ENCODE peak calls at places on chromosomes 5 and 9, in four cellular contexts. G is mesendoderm, E is H9, A is H1. U is an unnamed sample.

GRCh38 chr5:65108786-65109743 is 340.3 kb downstream of the CWC27 start:
- DNase-seq in E (no peak), A (no peak), G (no peak), U (peak; percentile 21)

GRCh38 chr5:135008981-135009735 is 24.9 kb downstream of the PITX1 start:
- DNase-seq in G (no peak), E (peak; percentile 27), A (no peak), U (no peak)

GRCh38 chr9:71909887-71910601 is 949 bp downstream of the ABHD17B start:
- DNase-seq in E (peak; percentile 56), A (no peak), G (peak; percentile 77), U (peak; percentile 20)

GRCh38 chr9:36093384-36093783 is 43.1 kb upstream of the GLIPR2 start:
- DNase-seq in G (no peak), E (no peak), A (no peak), U (no peak)

GRCh38 chr9:68708513-68708912 is 3.5 kb downstream of the PIP5K1B start:
- DNase-seq in G (no peak), E (no peak), A (no peak), U (no peak)

GRCh38 chr5:119328753-119329602 is 26.8 kb upstream of the TNFAIP8 start:
- DNase-seq in A (no peak), G (peak; percentile 36), E (no peak), U (peak; percentile 87)

GRCh38 chr9:20442461-20443319 is 179.6 kb downstream of the MLLT3 start:
- DNase-seq in A (no peak), E (no peak), G (no peak), U (no peak)

GRCh38 chr5:79109527-79110492 is 1.8 kb upstream of the BHMT start:
- DNase-seq in E (peak; percentile 61), A (no peak), G (peak; percentile 59), U (no peak)

GRCh38 chr9:107260437-107261081 is 22.5 kb upstream of the RAD23B start:
- DNase-seq in G (no peak), A (no peak), E (no peak), U (no peak)

GRCh38 chr9:122463828-122464632 is 13.7 kb downstream of the OR1J1 start:
- DNase-seq in A (peak; percentile 23), G (peak; percentile 55), E (peak; percentile 74), U (no peak)

GRCh38 chr9:99962685-99963261 is 56.3 kb downstream of the STX17 start:
- DNase-seq in A (no peak), E (no peak), G (no peak), U (peak; percentile 18)

GRCh38 chr9:91433180-91433579 is 9.5 kb upstream of the NFIL3 start:
- DNase-seq in A (no peak), G (no peak), E (no peak), U (peak; percentile 98)

GRCh38 chr5:138985683-138986082 is 110.5 kb upstream of the LRRTM2 start:
- DNase-seq in E (peak; percentile 12), G (no peak), A (no peak), U (no peak)

GRCh38 chr9:126413470-126414051 is 86.9 kb downstream of the MVB12B start:
- DNase-seq in G (no peak), E (no peak), A (no peak), U (no peak)

GRCh38 chr9:89277454-89277853 is 33.5 kb upstream of the CKS2 start:
- DNase-seq in E (no peak), G (no peak), A (no peak), U (peak; percentile 49)

GRCh38 chr5:111236995-111237394 is 12.8 kb downstream of the CAMK4 start:
- DNase-seq in E (no peak), G (no peak), A (no peak), U (no peak)

GRCh38 chr5:136042665-136043121 is 13.9 kb downstream of the TGFBI start:
- DNase-seq in A (no peak), E (no peak), G (no peak), U (no peak)

GRCh38 chr5:170498811-170499210 is 5.0 kb upstream of the KCNIP1 start:
- DNase-seq in E (no peak), A (no peak), G (no peak), U (no peak)

GRCh38 chr9:136328622-136329041 is 1.3 kb downstream of the GPSM1 start:
- DNase-seq in G (no peak), A (no peak), E (no peak), U (peak; percentile 36)

GRCh38 chr9:105328872-105329728 is 84.6 kb downstream of the SLC44A1 start:
- DNase-seq in A (no peak), G (peak; percentile 69), E (no peak), U (no peak)

GRCh38 chr9:78215706-78216105 is 20.2 kb upstream of the CEP78 start:
- DNase-seq in E (no peak), A (no peak), G (peak; percentile 53), U (peak; percentile 31)

GRCh38 chr9:108184941-108185340 is 670.8 kb downstream of the ACTL7B start:
- DNase-seq in A (no peak), E (no peak), G (peak; percentile 71), U (peak; percentile 34)

GRCh38 chr9:89440548-89440947 is 57.4 kb downstream of the SEMA4D start:
- DNase-seq in E (no peak), G (no peak), A (no peak), U (no peak)

GRCh38 chr9:137689745-137690529 is 71.1 kb downstream of the EHMT1 start:
- DNase-seq in A (no peak), G (no peak), E (no peak), U (peak; percentile 76)

GRCh38 chr5:135246923-135247795 is 151.9 kb downstream of the MACROH2A1 start:
- DNase-seq in E (peak; percentile 43), A (no peak), G (peak; percentile 84), U (peak; percentile 98)

GRCh38 chr9:86239053-86239770 is 20.2 kb downstream of the C9orf153 start:
- DNase-seq in G (no peak), E (no peak), A (no peak), U (no peak)

GRCh38 chr5:111238826-111239225 is 14.6 kb downstream of the CAMK4 start:
- DNase-seq in G (no peak), E (no peak), A (no peak), U (no peak)

GRCh38 chr5:104084896-104085295 is 522.3 kb upstream of the NUDT12 start:
- DNase-seq in G (no peak), A (no peak), E (no peak), U (no peak)

GRCh38 chr5:135024956-135025729 is 8.9 kb downstream of the PITX1 start:
- DNase-seq in E (no peak), G (no peak), A (no peak), U (no peak)

GRCh38 chr5:93606384-93606752 is 23.3 kb downstream of the NR2F1 start:
- DNase-seq in E (no peak), A (no peak), G (no peak), U (no peak)

GRCh38 chr5:139458580-139459407 is 3.7 kb downstream of the ECSCR start:
- DNase-seq in E (no peak), A (no peak), G (no peak), U (peak; percentile 88)

GRCh38 chr5:10528056-10528816 is 35.6 kb upstream of the ANKRD33B start:
- DNase-seq in E (no peak), G (no peak), A (no peak), U (peak; percentile 60)

GRCh38 chr9:18861599-18862546 is 171.1 kb downstream of the SAXO1 start:
- DNase-seq in G (peak; percentile 44), E (peak; percentile 49), A (no peak), U (peak; percentile 44)

GRCh38 chr5:172282277-172283019 is 1.1 kb downstream of the UBTD2 start:
- DNase-seq in E (no peak), G (no peak), A (no peak), U (peak; percentile 33)

GRCh38 chr5:141869514-141869913 is 8.7 kb downstream of the PCDH1 start:
- DNase-seq in A (no peak), E (no peak), G (no peak), U (no peak)

GRCh38 chr9:37290881-37291485 is 131.5 kb upstream of the GRHPR start:
- DNase-seq in E (no peak), G (no peak), A (no peak), U (peak; percentile 88)

GRCh38 chr5:176660530-176660859 is 13.2 kb downstream of the TSPAN17 start:
- DNase-seq in A (no peak), G (no peak), E (no peak), U (no peak)

GRCh38 chr5:174549254-174549653 is 175.1 kb upstream of the MSX2 start:
- DNase-seq in G (no peak), A (no peak), E (no peak), U (no peak)

GRCh38 chr9:120424248-120424647 is 155.7 kb downstream of the CDK5RAP2 start:
- DNase-seq in G (no peak), A (no peak), E (no peak), U (no peak)

GRCh38 chr9:120418315-120418714 is 161.7 kb downstream of the CDK5RAP2 start:
- DNase-seq in A (no peak), G (no peak), E (no peak), U (no peak)

GRCh38 chr9:120423812-120424211 is 156.2 kb downstream of the CDK5RAP2 start:
- DNase-seq in E (no peak), G (no peak), A (no peak), U (no peak)
- H4K5ac ChIP-seq in E (no peak overlapping the region), G (no peak overlapping the region), A (no peak overlapping the region), U (no peak overlapping the region)

GRCh38 chr9:111524731-111525055 is 286 bp upstream of the ZNF483 start:
- DNase-seq in A (no peak), G (no peak), E (no peak), U (no peak)

GRCh38 chr9:111531716-111532115 is 6.7 kb downstream of the ZNF483 start:
- DNase-seq in G (no peak), E (no peak), A (no peak), U (no peak)

GRCh38 chr9:111529787-111530186 is 4.8 kb downstream of the ZNF483 start:
- DNase-seq in G (no peak), A (peak; percentile 61), E (peak; percentile 87), U (no peak)

GRCh38 chr9:111525056-111525977 is at the start of gene ZNF483:
- DNase-seq in E (peak; percentile 93), G (peak; percentile 90), A (peak; percentile 78), U (peak; percentile 75)

DNA sequence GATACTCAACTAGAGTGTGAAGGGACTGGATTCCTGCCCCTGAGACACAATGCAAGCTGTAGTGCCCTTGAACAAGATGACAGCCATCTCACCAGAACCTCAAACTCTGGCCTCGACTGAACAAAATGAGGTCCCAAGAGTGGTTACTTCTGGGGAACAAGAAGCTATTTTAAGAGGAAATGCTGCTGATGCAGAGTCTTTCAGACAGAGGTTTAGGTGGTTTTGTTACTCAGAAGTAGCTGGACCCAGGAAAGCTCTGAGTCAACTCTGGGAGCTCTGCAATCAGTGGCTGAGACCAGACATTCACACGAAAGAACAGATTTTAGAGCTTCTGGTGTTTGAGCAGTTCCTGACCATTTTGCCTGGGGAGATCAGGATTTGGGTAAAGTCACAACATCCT is 2.4 kb downstream of the ZNF483 start:
- DNase-seq in E (no peak), G (no peak), A (no peak), U (no peak)
- H4K5ac ChIP-seq in E (no peak overlapping the region), G (no peak overlapping the region), A (no peak overlapping the region), U (no peak overlapping the region)

GRCh38 chr5:91296691-91297143 is 86.4 kb downstream of the ARRDC3 start:
- DNase-seq in G (no peak), A (no peak), E (no peak), U (no peak)

GRCh38 chr5:91288517-91288916 is 94.6 kb downstream of the ARRDC3 start:
- DNase-seq in G (no peak), E (no peak), A (no peak), U (no peak)

GRCh38 chr5:91297994-91298393 is 85.1 kb downstream of the ARRDC3 start:
- DNase-seq in E (no peak), G (peak; percentile 38), A (no peak), U (no peak)

GRCh38 chr5:91291628-91292569 is 91.2 kb downstream of the ARRDC3 start:
- DNase-seq in A (no peak), G (no peak), E (no peak), U (no peak)

GRCh38 chr5:91293131-91293530 is 90.0 kb downstream of the ARRDC3 start:
- DNase-seq in G (peak; percentile 92), E (peak; percentile 56), A (no peak), U (peak; percentile 55)
- H4K5ac ChIP-seq in G (no peak overlapping the region), E (no peak overlapping the region), A (no peak overlapping the region), U (no peak overlapping the region)

GRCh38 chr9:130862747-130863146 is 27.7 kb downstream of the ABL1 start:
- DNase-seq in A (no peak), E (no peak), G (no peak), U (no peak)
- H4K5ac ChIP-seq in A (no peak overlapping the region), E (no peak overlapping the region), G (no peak overlapping the region), U (no peak overlapping the region)